ENCODE peak calls at places on chromosomes 2 and 18, in nine cellular contexts. S, G, H, Z, E, N, R, O and J are unnamed samples.

GRCh38 chr2:127326289-127326945 is 32.5 kb upstream of the ERCC3 start:
- DNase-seq in H (no peak), E (no peak), G (no peak), O (peak), Z (no peak), N (no peak), R (no peak), S (no peak), J (no peak)

GRCh38 chr18:69874058-69874457 is 73.6 kb downstream of the CD226 start:
- DNase-seq in E (no peak), Z (peak), N (no peak), O (peak), S (no peak), R (no peak), G (no peak), H (no peak), J (no peak)

GRCh38 chr2:240249423-240250149 is 109.1 kb upstream of the OTOS start:
- DNase-seq in R (no peak), O (no peak), E (no peak), H (peak), Z (no peak), G (no peak), N (peak), S (no peak), J (peak)

GRCh38 chr2:182481676-182482075 is 54.8 kb upstream of the PDE1A start:
- DNase-seq in G (no peak), N (no peak), S (no peak), Z (no peak), E (no peak), R (no peak), O (no peak), H (no peak), J (no peak)

GRCh38 chr18:23721711-23722479 is 32.6 kb downstream of the LAMA3 start:
- DNase-seq in G (no peak), Z (peak), R (no peak), S (peak), E (peak), O (no peak), H (no peak), N (no peak), J (no peak)

GRCh38 chr2:200966770-200967169 is 3.3 kb upstream of the ORC2 start:
- DNase-seq in G (no peak), S (peak), Z (peak), E (no peak), H (no peak), R (peak), O (peak), N (no peak), J (no peak)

GRCh38 chr2:965640-966147 is 15.0 kb downstream of the SNTG2 start:
- DNase-seq in G (no peak), S (no peak), O (no peak), R (no peak), N (no peak), Z (no peak), E (no peak), H (no peak), J (no peak)

GRCh38 chr2:60764736-60765534 is 8.9 kb downstream of the PAPOLG start:
- DNase-seq in H (no peak), S (no peak), Z (peak), N (no peak), G (no peak), R (no peak), E (no peak), O (peak), J (no peak)

GRCh38 chr2:158464426-158465281 is 7.9 kb downstream of the PKP4 start:
- DNase-seq in G (no peak), Z (peak), E (peak), R (no peak), H (no peak), N (no peak), S (no peak), O (peak), J (no peak)

GRCh38 chr2:137185378-137186078 is 420.2 kb downstream of the THSD7B start:
- DNase-seq in R (no peak), E (no peak), O (peak), S (no peak), H (no peak), G (no peak), N (no peak), Z (peak), J (no peak)

GRCh38 chr2:241865957-241866858 is 3.3 kb upstream of the RTP5 start:
- DNase-seq in H (no peak), Z (no peak), R (no peak), N (no peak), E (no peak), S (no peak), O (no peak), G (peak), J (no peak)

GRCh38 chr2:182015334-182016109 is 29.9 kb downstream of the PPP1R1C start:
- DNase-seq in E (no peak), R (no peak), S (no peak), O (no peak), N (no peak), G (no peak), Z (no peak), H (no peak), J (no peak)

GRCh38 chr18:11074879-11075278 is 74.5 kb downstream of the PIEZO2 start:
- DNase-seq in N (no peak), R (no peak), H (no peak), S (no peak), O (no peak), G (no peak), Z (no peak), E (no peak), J (no peak)

GRCh38 chr2:68764781-68765385 is 30.3 kb downstream of the ARHGAP25 start:
- DNase-seq in H (no peak), R (no peak), E (peak), Z (no peak), N (no peak), O (peak), G (no peak), S (peak), J (no peak)

GRCh38 chr2:1405967-1406366 is 7.3 kb upstream of the TPO start:
- DNase-seq in G (no peak), H (no peak), O (no peak), Z (no peak), N (no peak), E (no peak), S (no peak), R (no peak), J (no peak)

GRCh38 chr2:23618696-23619530 is 233.9 kb downstream of the KLHL29 start:
- DNase-seq in O (peak), G (no peak), E (no peak), S (no peak), R (no peak), N (no peak), Z (no peak), H (no peak), J (no peak)

GRCh38 chr18:58660915-58661314 is 10.3 kb upstream of the MALT1 start:
- DNase-seq in S (no peak), N (no peak), R (no peak), E (no peak), O (no peak), Z (no peak), H (no peak), G (no peak), J (no peak)

GRCh38 chr2:217801711-217802110 is 201.1 kb downstream of the TNS1 start:
- DNase-seq in H (no peak), G (no peak), Z (no peak), R (no peak), E (no peak), N (no peak), O (no peak), S (no peak), J (no peak)

GRCh38 chr2:13543550-13543949 is 826.8 kb downstream of the TRIB2 start:
- DNase-seq in R (no peak), N (no peak), Z (no peak), E (no peak), H (no peak), G (no peak), O (no peak), S (no peak), J (no peak)

GRCh38 chr18:10526211-10526949 is 553 bp downstream of the NAPG start:
- DNase-seq in O (peak), E (peak), Z (peak), N (peak), R (peak), H (no peak), G (peak), S (no peak), J (no peak)

GRCh38 chr2:15935675-15936074 is 4.7 kb upstream of the MYCN start:
- DNase-seq in S (no peak), H (no peak), Z (no peak), E (no peak), R (no peak), O (no peak), G (no peak), N (no peak), J (no peak)

GRCh38 chr18:32879497-32879896 is 106.7 kb upstream of the KLHL14 start:
- DNase-seq in H (no peak), E (no peak), N (no peak), R (no peak), O (no peak), Z (no peak), S (no peak), G (no peak), J (no peak)

GRCh38 chr2:152033146-152033545 is 65.7 kb downstream of the CACNB4 start:
- DNase-seq in E (no peak), N (no peak), R (no peak), G (no peak), H (no peak), S (no peak), Z (no peak), O (no peak), J (no peak)

GRCh38 chr2:119225084-119225864 is 1.6 kb downstream of the STEAP3 start:
- DNase-seq in R (no peak), O (no peak), Z (no peak), H (no peak), E (peak), S (no peak), N (no peak), G (no peak), J (no peak)

GRCh38 chr18:24792164-24792563 is 331.7 kb downstream of the HRH4 start:
- DNase-seq in Z (no peak), N (no peak), E (peak), S (no peak), H (no peak), O (no peak), G (no peak), R (no peak), J (no peak)

GRCh38 chr2:27218614-27219013 is 1.4 kb downstream of the CAD start:
- DNase-seq in H (no peak), Z (no peak), E (no peak), N (no peak), G (no peak), S (no peak), O (no peak), R (no peak), J (no peak)

GRCh38 chr18:13217466-13217961 is 1.0 kb upstream of the LDLRAD4 start:
- DNase-seq in G (peak), E (peak), R (peak), N (no peak), S (no peak), H (peak), Z (peak), O (peak), J (no peak)

GRCh38 chr2:42792087-42792582 is 248 bp downstream of the HAAO start:
- DNase-seq in N (no peak), R (no peak), E (no peak), O (no peak), H (no peak), S (no peak), G (no peak), Z (no peak), J (no peak)

GRCh38 chr2:44866131-44866530 is 75.4 kb upstream of the SIX3 start:
- DNase-seq in N (no peak), G (no peak), E (no peak), H (no peak), Z (no peak), R (no peak), O (no peak), S (no peak), J (no peak)

GRCh38 chr2:7430869-7431641 is 513.8 kb downstream of the RNF144A start:
- DNase-seq in R (no peak), S (no peak), G (peak), H (peak), N (peak), Z (no peak), E (peak), O (no peak), J (no peak)

GRCh38 chr2:16652296-16653082 is 13.1 kb downstream of the CYRIA start:
- DNase-seq in R (no peak), O (no peak), H (no peak), G (no peak), S (no peak), N (no peak), E (peak), Z (peak), J (no peak)

GRCh38 chr2:120823551-120823950 is 87.9 kb downstream of the GLI2 start:
- DNase-seq in S (no peak), E (no peak), G (no peak), O (no peak), H (no peak), Z (no peak), N (no peak), R (no peak), J (no peak)

GRCh38 chr2:199460101-199460671 is 2.4 kb upstream of the SATB2 start:
- DNase-seq in E (no peak), R (no peak), N (no peak), H (no peak), S (no peak), G (no peak), O (peak), Z (peak), J (no peak)

GRCh38 chr2:9690716-9691498 is 60.1 kb upstream of the YWHAQ start:
- DNase-seq in S (no peak), O (no peak), G (no peak), R (no peak), Z (no peak), N (no peak), E (no peak), H (no peak), J (no peak)
- TF ChIP-seq CTCF in S (no peak), O (no peak), G (no peak), R (no peak), Z (no peak), N (no peak), E (no peak), H (no peak), J (no peak)

GRCh38 chr2:226796840-226797288 is 2.8 kb downstream of the IRS1 start:
- DNase-seq in E (peak), R (no peak), Z (peak), G (peak), N (peak), S (no peak), O (peak), H (peak), J (no peak)

GRCh38 chr2:226794751-226795171 is 4.9 kb downstream of the IRS1 start:
- DNase-seq in S (no peak), R (peak), G (peak), O (peak), N (no peak), H (peak), Z (peak), E (peak), J (no peak)

GRCh38 chr2:226796012-226796839 is 3.4 kb downstream of the IRS1 start:
- DNase-seq in G (no peak), R (no peak), O (no peak), S (no peak), Z (no peak), N (no peak), H (no peak), E (no peak), J (no peak)

GRCh38 chr2:226794077-226794670 is 5.4 kb downstream of the IRS1 start:
- DNase-seq in Z (peak), O (peak), G (no peak), H (no peak), R (no peak), N (no peak), S (no peak), E (no peak), J (no peak)

DNA sequence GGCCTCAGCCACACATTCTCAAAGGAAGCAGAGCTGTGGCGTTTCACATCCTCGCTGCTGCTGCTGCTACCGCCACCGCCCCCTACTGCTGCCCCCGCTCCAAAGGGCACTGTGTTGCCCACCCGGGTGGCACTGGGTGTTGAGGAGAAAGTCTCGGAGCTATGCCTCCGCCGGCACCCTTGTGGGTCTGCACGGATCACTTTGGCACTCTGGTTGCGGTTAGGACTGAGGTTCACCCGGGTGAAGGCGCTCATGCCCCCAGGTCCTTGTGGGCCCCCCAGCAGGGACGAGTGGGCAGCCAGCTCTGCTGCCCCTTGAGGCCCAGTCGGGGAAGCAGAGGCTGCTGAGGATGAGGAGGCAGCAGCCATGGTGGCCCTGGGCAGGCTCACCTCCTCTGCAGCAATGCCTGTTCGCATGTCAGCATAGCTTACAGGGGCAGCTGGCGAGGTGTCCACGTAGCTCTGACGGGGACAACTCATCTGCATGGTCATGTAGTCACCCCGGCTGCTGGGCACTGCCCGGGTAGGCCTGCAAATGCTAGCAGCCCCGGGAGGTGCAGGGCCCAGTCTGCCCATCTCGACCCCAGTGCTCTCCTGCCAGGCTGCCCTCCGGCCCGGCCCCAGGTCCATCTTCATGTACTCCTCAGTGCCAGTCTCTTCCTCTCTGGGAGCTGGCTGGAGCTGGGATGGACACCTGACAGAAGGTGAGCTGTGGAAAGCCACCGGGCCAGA is 4.2 kb downstream of the IRS1 start:
- DNase-seq in G (peak), R (peak), H (no peak), S (no peak), O (peak), Z (peak), N (peak), E (no peak), J (no peak)
- TF ChIP-seq CTCF in G (no peak), R (no peak), H (no peak), S (peak), O (peak), Z (peak), N (no peak), E (no peak), J (no peak)

GRCh38 chr18:40159141-40160017 is 1795.7 kb upstream of the PIK3C3 start:
- DNase-seq in G (no peak), N (no peak), R (no peak), E (peak), Z (peak), S (no peak), O (peak), H (no peak), J (no peak)
- TF ChIP-seq CTCF in G (peak), N (peak), R (peak), E (peak), Z (peak), S (peak), O (peak), H (no peak), J (peak)

DNA sequence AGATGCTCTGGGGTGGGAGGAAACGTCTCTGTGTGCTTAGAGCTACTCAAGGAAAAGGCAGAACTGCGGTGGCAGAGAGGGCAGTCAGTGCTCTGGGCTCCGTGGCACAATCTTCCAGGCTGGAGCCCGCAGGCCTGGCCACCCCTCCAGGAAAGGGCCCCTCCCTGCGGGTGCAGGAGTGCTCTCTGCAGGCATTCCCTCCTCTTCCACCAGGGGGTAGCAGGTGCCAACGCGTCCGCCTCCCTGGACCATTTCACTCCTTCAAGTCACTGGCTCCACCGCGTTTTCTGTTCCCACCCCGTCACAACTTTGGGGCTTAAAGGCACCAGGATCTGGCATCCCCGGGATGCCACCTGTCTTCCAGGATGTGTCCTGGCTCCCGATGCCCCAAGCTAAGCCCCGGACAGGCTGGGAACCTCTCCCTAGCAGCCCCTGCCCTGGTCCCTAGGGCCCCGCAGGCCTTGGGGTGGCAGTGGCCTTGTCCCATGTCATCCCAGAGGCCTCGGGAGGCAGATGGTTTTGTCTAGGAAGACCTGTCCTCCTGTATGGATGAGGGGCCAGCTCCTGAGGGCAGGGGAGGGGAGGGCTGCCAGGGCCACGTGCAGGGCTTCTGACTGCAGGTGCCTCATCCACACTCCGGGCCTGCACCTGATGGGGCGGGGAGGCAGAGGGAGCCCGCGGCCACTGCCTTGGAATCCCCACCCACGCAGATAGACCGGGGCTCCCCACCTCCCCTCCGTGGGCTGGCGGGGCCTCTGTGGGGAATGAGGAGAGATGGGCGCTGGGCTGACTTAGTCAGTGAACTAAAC is 26.4 kb downstream of the KCNIP3 start:
- DNase-seq in S (no peak), H (no peak), G (peak), E (peak), Z (no peak), O (no peak), N (no peak), R (peak), J (no peak)
- TF ChIP-seq CTCF in S (peak), H (no peak), G (peak), E (peak), Z (peak), O (peak), N (peak), R (peak), J (peak)

GRCh38 chr2:88832256-88832991 is 141.0 kb downstream of the RPIA start:
- DNase-seq in S (no peak), G (no peak), H (no peak), E (no peak), N (no peak), R (no peak), O (no peak), Z (no peak), J (no peak)
- TF ChIP-seq CTCF in S (no peak), G (no peak), H (no peak), E (no peak), N (no peak), R (no peak), O (no peak), Z (no peak), J (no peak)

DNA sequence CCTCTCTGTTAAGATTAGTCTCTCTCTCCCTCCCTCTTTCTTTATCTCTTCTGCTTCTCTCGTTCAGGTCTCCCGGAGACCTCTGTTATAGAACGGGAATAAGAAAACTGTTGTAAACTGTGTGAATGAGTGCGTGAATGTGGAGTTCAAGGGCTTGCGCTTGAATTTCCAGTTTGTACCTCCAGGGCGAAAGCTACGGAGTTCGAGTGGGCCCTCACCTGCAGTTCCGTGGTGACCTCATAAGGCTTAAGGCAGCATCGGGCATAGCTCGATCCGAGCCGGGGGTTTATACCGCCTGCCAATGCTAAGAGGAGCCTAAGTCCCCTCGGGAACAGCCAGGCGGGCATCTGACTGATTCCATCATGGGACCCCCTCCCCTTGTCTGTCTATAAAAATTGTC is 26.5 kb downstream of the SKA1 start:
- DNase-seq in E (no peak), G (no peak), R (no peak), O (no peak), H (no peak), N (no peak), S (no peak), Z (no peak), J (no peak)
- TF ChIP-seq CTCF in E (no peak), G (no peak), R (no peak), O (no peak), H (no peak), N (no peak), S (no peak), Z (no peak), J (no peak)